ENCODE peak calls at places on chromosomes 5 and 9, in seven cellular contexts. R is NCI-H510A treated with DMSO at 0.1 percent for 48 hours, W is NCI-H2081, D is Kasumi-1, P is SW 1271, O is epithelial cell of prostate, H is SK-N-DZ. B is an unnamed sample.

GRCh38 chr9:133987455-133987800 is 4.7 kb downstream of the VAV2 start:
- DNase-seq in D (no peak), R (no peak), W (no peak), P (no peak), H (no peak), O (no peak), B (no peak)

GRCh38 chr5:34658023-34658422 is 1.9 kb downstream of the RAI14 start:
- DNase-seq in D (no peak), R (no peak), P (no peak), W (no peak), H (peak), O (no peak), B (no peak)

GRCh38 chr9:135600296-135600805 is 38.8 kb downstream of the PAEP start:
- DNase-seq in H (no peak), W (no peak), P (no peak), O (no peak), R (no peak), D (no peak), B (no peak)

GRCh38 chr9:134423166-134423565 is 96.9 kb downstream of the RXRA start:
- DNase-seq in O (no peak), H (no peak), W (no peak), R (no peak), D (no peak), P (no peak), B (no peak)

GRCh38 chr5:80275347-80275746 is 19.5 kb upstream of the SERINC5 start:
- DNase-seq in P (no peak), H (peak), D (peak), W (peak), R (no peak), O (no peak), B (no peak)

GRCh38 chr9:27726244-27727141 is 153.2 kb upstream of the C9orf72 start:
- DNase-seq in W (peak), H (peak), O (peak), D (peak), P (no peak), R (peak), B (peak)

GRCh38 chr5:76811214-76811613 is 7.6 kb upstream of the F2RL1 start:
- DNase-seq in D (no peak), W (no peak), R (no peak), P (no peak), O (peak), H (no peak), B (no peak)

GRCh38 chr5:136729901-136730355 is 364.6 kb upstream of the TRPC7 start:
- DNase-seq in P (no peak), H (no peak), W (no peak), R (peak), D (no peak), O (peak), B (no peak)

GRCh38 chr5:154273028-154273617 is 82.6 kb downstream of the GALNT10 start:
- DNase-seq in D (peak), P (no peak), O (peak), W (no peak), H (no peak), R (no peak), B (no peak)

GRCh38 chr5:43190755-43191603 is 1.0 kb upstream of the NIM1K start:
- DNase-seq in O (no peak), D (peak), P (no peak), H (no peak), R (no peak), W (no peak), B (no peak)

GRCh38 chr5:125112196-125112595 is 365.8 kb upstream of the ZNF608 start:
- DNase-seq in O (no peak), R (no peak), H (no peak), D (no peak), P (no peak), W (no peak), B (no peak)

GRCh38 chr9:71716138-71716909 is 52.0 kb downstream of the CEMIP2 start:
- DNase-seq in R (no peak), O (no peak), W (no peak), D (peak), P (no peak), H (no peak), B (no peak)

GRCh38 chr5:139646111-139646510 is 2.0 kb upstream of the CXXC5 start:
- DNase-seq in O (no peak), R (no peak), D (no peak), P (no peak), W (no peak), H (no peak), B (peak)

GRCh38 chr5:89582768-89583339 is 699.9 kb upstream of the MEF2C start:
- DNase-seq in O (peak), P (no peak), H (no peak), W (no peak), R (no peak), D (no peak), B (no peak)

GRCh38 chr9:101387871-101388506 is 3.2 kb upstream of the BAAT start:
- DNase-seq in R (peak), W (peak), O (no peak), H (peak), D (peak), P (peak), B (no peak)

GRCh38 chr5:33526755-33527154 is 86.0 kb downstream of the TARS1 start:
- DNase-seq in W (peak), O (no peak), P (no peak), D (no peak), H (no peak), R (no peak), B (no peak)

GRCh38 chr9:93896496-93897033 is 58.6 kb downstream of the BARX1 start:
- DNase-seq in D (no peak), P (no peak), O (no peak), H (no peak), W (no peak), R (no peak), B (no peak)

GRCh38 chr5:27532305-27532704 is 493.9 kb upstream of the CDH9 start:
- DNase-seq in O (no peak), D (no peak), R (no peak), W (no peak), P (no peak), H (no peak), B (no peak)

GRCh38 chr5:56206126-56206525 is 27.0 kb downstream of the ANKRD55 start:
- DNase-seq in O (no peak), P (no peak), H (no peak), D (no peak), R (no peak), W (no peak), B (no peak)

GRCh38 chr9:20568406-20568805 is 53.9 kb downstream of the MLLT3 start:
- DNase-seq in P (no peak), D (no peak), R (no peak), W (no peak), H (no peak), O (no peak), B (no peak)

GRCh38 chr9:95807326-95807947 is 68.1 kb upstream of the ERCC6L2 start:
- DNase-seq in R (no peak), P (no peak), H (no peak), W (no peak), D (no peak), O (no peak), B (no peak)

GRCh38 chr9:90943341-90943740 is 141.7 kb downstream of the SYK start:
- DNase-seq in H (no peak), W (no peak), R (no peak), O (peak), P (no peak), D (no peak), B (no peak)

GRCh38 chr5:107023732-107024131 is 647.0 kb downstream of the EFNA5 start:
- DNase-seq in R (no peak), D (no peak), P (no peak), O (no peak), H (no peak), W (no peak), B (no peak)

GRCh38 chr5:75265731-75266130 is 29.1 kb upstream of the ANKRD31 start:
- DNase-seq in R (no peak), W (no peak), O (no peak), H (peak), P (no peak), D (peak), B (no peak)

GRCh38 chr5:168155585-168155984 is 135.9 kb upstream of the WWC1 start:
- DNase-seq in R (no peak), W (no peak), O (no peak), D (no peak), H (no peak), P (no peak), B (no peak)

GRCh38 chr5:78496373-78496772 is 136.0 kb downstream of the SCAMP1 start:
- DNase-seq in H (no peak), O (peak), D (no peak), R (no peak), P (no peak), W (no peak), B (no peak)

GRCh38 chr5:72844218-72844603 is 27.8 kb downstream of the TNPO1 start:
- DNase-seq in R (no peak), D (no peak), P (no peak), O (no peak), H (no peak), W (no peak), B (no peak)

GRCh38 chr5:101904736-101905135 is 391.3 kb downstream of the SLCO4C1 start:
- DNase-seq in W (no peak), R (no peak), D (no peak), O (no peak), H (no peak), P (no peak), B (no peak)

GRCh38 chr9:5817776-5818336 is 15.1 kb downstream of the ERMP1 start:
- DNase-seq in R (no peak), W (no peak), O (peak), H (no peak), D (no peak), P (no peak), B (no peak)

GRCh38 chr5:2906302-2907090 is 155.0 kb upstream of the IRX2 start:
- DNase-seq in O (no peak), D (no peak), H (no peak), P (no peak), W (no peak), R (no peak), B (no peak)